ENCODE peak calls at places on chromosomes 11 and 22, in seven cellular contexts. A is lower lobe of right lung; G is neuronal stem cell; T is CD8-positive, alpha-beta T cell; C is cardiac muscle cell; I is adrenal gland; X is upper lobe of right lung. K is an unnamed sample.
A peak's percentile ranks its signal among the peaks of the same experiment; 100 is the strongest.

GRCh38 chr22:47098554-47098953 is 336.1 kb downstream of the TBC1D22A start:
- DNase-seq in A (no peak), G (no peak), T (no peak), C (no peak), I (no peak), X (no peak), K (no peak)

GRCh38 chr11:116696381-116696941 is 76.3 kb downstream of the BUD13 start:
- DNase-seq in A (no peak), G (no peak), T (no peak), C (peak; percentile 23), I (peak; percentile 39), X (no peak), K (no peak)

GRCh38 chr22:36573815-36574350 is 44.9 kb upstream of the EIF3D start:
- DNase-seq in A (no peak), G (peak; percentile 18), T (no peak), C (no peak), I (no peak), X (no peak), K (no peak)

GRCh38 chr11:8309862-8310261 is 46.2 kb upstream of the LMO1 start:
- DNase-seq in A (no peak), G (no peak), T (no peak), C (no peak), I (no peak), X (no peak), K (no peak)

GRCh38 chr22:22397875-22398524 is 110.5 kb downstream of the ZNF280B start:
- DNase-seq in A (no peak), G (no peak), T (no peak), C (no peak), I (no peak), X (no peak), K (no peak)

GRCh38 chr22:19892249-19892879 is 37.7 kb upstream of the GNB1L start:
- DNase-seq in A (no peak), G (no peak), T (peak; percentile 51), C (peak; percentile 63), I (no peak), X (no peak), K (no peak)

GRCh38 chr11:106999203-106999602 is 19.1 kb downstream of the GUCY1A2 start:
- DNase-seq in A (no peak), G (no peak), T (no peak), C (no peak), I (no peak), X (no peak), K (no peak)

GRCh38 chr11:123122341-123122740 is 60.4 kb upstream of the HSPA8 start:
- DNase-seq in A (no peak), G (no peak), T (no peak), C (peak; percentile 91), I (peak; percentile 54), X (no peak), K (no peak)

GRCh38 chr11:69106124-69106811 is 49.5 kb upstream of the SMIM38 start:
- DNase-seq in A (peak; percentile 71), G (no peak), T (no peak), C (no peak), I (no peak), X (peak; percentile 80), K (no peak)

GRCh38 chr11:118214210-118214914 is 10.4 kb downstream of the JAML start:
- DNase-seq in A (peak; percentile 67), G (no peak), T (no peak), C (no peak), I (peak; percentile 26), X (no peak), K (peak; percentile 32)

GRCh38 chr22:19220867-19221266 is 42.3 kb upstream of the SLC25A1 start:
- DNase-seq in A (no peak), G (no peak), T (no peak), C (no peak), I (no peak), X (no peak), K (no peak)

GRCh38 chr22:37569009-37569920 is 9.0 kb downstream of the CDC42EP1 start:
- DNase-seq in A (peak; percentile 79), G (no peak), T (no peak), C (no peak), I (peak; percentile 45), X (peak; percentile 87), K (no peak)

GRCh38 chr11:105975128-105975527 is 46.9 kb downstream of the MSANTD4 start:
- DNase-seq in A (no peak), G (no peak), T (no peak), C (peak; percentile 2), I (no peak), X (no peak), K (no peak)

GRCh38 chr11:61766353-61766841 is 14.0 kb downstream of the MYRF start:
- DNase-seq in A (peak; percentile 69), G (no peak), T (no peak), C (no peak), I (no peak), X (no peak), K (no peak)

GRCh38 chr11:69202511-69203221 is 46.9 kb downstream of the SMIM38 start:
- DNase-seq in A (no peak), G (no peak), T (no peak), C (no peak), I (no peak), X (peak; percentile 54), K (no peak)

GRCh38 chr22:25895678-25896077 is 153.7 kb downstream of the MYO18B start:
- DNase-seq in A (no peak), G (no peak), T (no peak), C (no peak), I (no peak), X (no peak), K (no peak)

GRCh38 chr11:62238151-62238550 is 3.9 kb upstream of the SCGB1D2 start:
- DNase-seq in A (no peak), G (no peak), T (no peak), C (no peak), I (no peak), X (no peak), K (no peak)

GRCh38 chr22:39176067-39176621 is 23.7 kb upstream of the CBX7 start:
- DNase-seq in A (peak; percentile 70), G (peak; percentile 69), T (no peak), C (peak; percentile 88), I (peak; percentile 86), X (peak; percentile 77), K (no peak)

GRCh38 chr11:72352859-72353551 is 81.3 kb downstream of the CLPB start:
- DNase-seq in A (no peak), G (peak; percentile 14), T (no peak), C (peak; percentile 77), I (no peak), X (no peak), K (no peak)

GRCh38 chr11:61797263-61797944 is 4.7 kb downstream of the FEN1 start:
- DNase-seq in A (peak; percentile 69), G (peak; percentile 62), T (peak; percentile 55), C (peak; percentile 92), I (peak; percentile 83), X (no peak), K (peak; percentile 74)

GRCh38 chr22:38866399-38867123 is 5.5 kb downstream of the CBX6 start:
- DNase-seq in A (peak; percentile 38), G (no peak), T (no peak), C (no peak), I (peak; percentile 29), X (peak; percentile 63), K (no peak)

GRCh38 chr11:95104121-95104830 is 14.6 kb downstream of the ENDOD1 start:
- DNase-seq in A (no peak), G (no peak), T (no peak), C (no peak), I (no peak), X (no peak), K (no peak)

GRCh38 chr11:122440783-122441701 is 214.5 kb upstream of the UBASH3B start:
- DNase-seq in A (no peak), G (peak; percentile 52), T (no peak), C (peak; percentile 48), I (peak; percentile 75), X (no peak), K (no peak)

GRCh38 chr22:16601437-16602223 is 9.0 kb upstream of the CCT8L2 start:
- DNase-seq in A (peak; percentile 53), G (no peak), T (no peak), C (no peak), I (no peak), X (no peak), K (no peak)

GRCh38 chr22:35313311-35314121 is 13.8 kb downstream of the TOM1 start:
- DNase-seq in A (no peak), G (no peak), T (no peak), C (peak; percentile 76), I (peak; percentile 89), X (peak; percentile 43), K (no peak)

GRCh38 chr22:39408173-39408572 is 8.6 kb downstream of the TAB1 start:
- DNase-seq in A (no peak), G (no peak), T (no peak), C (no peak), I (no peak), X (no peak), K (no peak)

GRCh38 chr11:45412033-45412432 is 125.9 kb upstream of the SYT13 start:
- DNase-seq in A (no peak), G (no peak), T (no peak), C (peak; percentile 44), I (no peak), X (peak; percentile 46), K (no peak)

GRCh38 chr22:30386960-30387848 is at the start of gene RNF215:
- DNase-seq in A (peak; percentile 84), G (peak; percentile 88), T (peak; percentile 71), C (peak; percentile 85), I (peak; percentile 73), X (peak; percentile 93), K (peak; percentile 83)
- H3K4me3 ChIP-seq in A (peak within 1 kb of the TSS; percentile 61), G (peak within 1 kb of the TSS; percentile 89), T (peak within 1 kb of the TSS; percentile 33), C (peak within 1 kb of the TSS; percentile 52), I (peak within 1 kb of the TSS; percentile 78), X (peak within 1 kb of the TSS; percentile 54), K (peak within 1 kb of the TSS; percentile 66)

GRCh38 chr11:15864021-15864805 is 492.1 kb downstream of the SOX6 start:
- DNase-seq in A (no peak), G (no peak), T (no peak), C (no peak), I (no peak), X (no peak), K (no peak)
- H3K27me3 ChIP-seq in A (no peaks in the 10 kb centered on the region), G (no peaks in the 10 kb centered on the region), T (no peaks in the 10 kb centered on the region), C (no peaks in the 10 kb centered on the region), I (no peaks in the 10 kb centered on the region), X (no peaks in the 10 kb centered on the region), K (no peaks in the 10 kb centered on the region)

GRCh38 chr11:34358258-34358665 is 452 bp upstream of the ABTB2 start:
- DNase-seq in A (no peak), G (peak; percentile 67), T (no peak), C (peak; percentile 69), I (peak; percentile 64), X (peak; percentile 84), K (no peak)
- H3K4me3 ChIP-seq in A (peak overlapping the region; percentile 71), G (peak overlapping the region; percentile 76), T (peak overlapping the region; percentile 86), C (peak overlapping the region; percentile 44), I (peak overlapping the region; percentile 60), X (peak overlapping the region; percentile 57), K (peak overlapping the region; percentile 82)

GRCh38 chr11:58742140-58742539 is 10.4 kb upstream of the GLYAT start:
- DNase-seq in A (no peak), G (no peak), T (no peak), C (no peak), I (no peak), X (no peak), K (peak; percentile 74)
- H3K27me3 ChIP-seq in A (no peaks in the 10 kb centered on the region), G (no peaks in the 10 kb centered on the region), T (no peaks in the 10 kb centered on the region), C (no peaks in the 10 kb centered on the region), I (no peaks in the 10 kb centered on the region), X (no peaks in the 10 kb centered on the region), K (no peaks in the 10 kb centered on the region)

GRCh38 chr11:124724854-124725718 is 14.7 kb upstream of the NRGN start:
- DNase-seq in A (peak; percentile 83), G (no peak), T (no peak), C (no peak), I (no peak), X (peak; percentile 88), K (no peak)
- H3K4me3 ChIP-seq in A (peak overlapping the region; percentile 30), G (no peak overlapping the region), T (no peak overlapping the region), C (no peak overlapping the region), I (no peak overlapping the region), X (peak overlapping the region; percentile 19), K (no peak overlapping the region)

K was measured in MM.1S.